ENCODE peak calls at places on chromosomes 7 and 10, in six cellular contexts. O, S, H, T, M and W are unnamed samples.

GRCh38 chr7:17769918-17770317 is 170.4 kb downstream of the SNX13 start:
- DNase-seq in H (peak), M (no peak), T (peak), S (peak), O (peak), W (peak)

GRCh38 chr10:92419740-92420553 is 129.0 kb downstream of the MARCHF5 start:
- DNase-seq in T (no peak), H (no peak), M (no peak), S (no peak), O (no peak), W (peak)

GRCh38 chr7:106109521-106110237 is 2.4 kb downstream of the SYPL1 start:
- DNase-seq in T (no peak), O (no peak), H (peak), S (no peak), M (no peak), W (no peak)

GRCh38 chr7:24576171-24577052 is 3.2 kb downstream of the PALS2 start:
- DNase-seq in M (no peak), H (peak), T (peak), S (peak), O (peak), W (no peak)

GRCh38 chr10:124477614-124478363 is 16.2 kb downstream of the LHPP start:
- DNase-seq in M (no peak), H (no peak), T (no peak), S (no peak), O (no peak), W (no peak)

GRCh38 chr10:114704720-114705119 is 46.6 kb upstream of the ABLIM1 start:
- DNase-seq in H (no peak), S (no peak), O (no peak), M (no peak), T (no peak), W (no peak)

GRCh38 chr10:119348516-119349240 is 141.3 kb downstream of the GRK5 start:
- DNase-seq in T (no peak), S (no peak), O (no peak), H (no peak), M (no peak), W (no peak)

GRCh38 chr10:51007781-51008180 is 66.5 kb upstream of the PRKG1 start:
- DNase-seq in H (no peak), T (no peak), O (no peak), M (no peak), S (no peak), W (no peak)

GRCh38 chr10:79406683-79407396 is 38.6 kb downstream of the ZCCHC24 start:
- DNase-seq in S (no peak), M (no peak), O (peak), T (no peak), H (no peak), W (no peak)

GRCh38 chr10:42875792-42876191 is 93.2 kb downstream of the BMS1 start:
- DNase-seq in S (no peak), M (no peak), T (no peak), H (no peak), O (no peak), W (no peak)

GRCh38 chr7:134731616-134732015 is 47.8 kb upstream of the CALD1 start:
- DNase-seq in M (no peak), T (peak), O (no peak), S (no peak), H (no peak), W (no peak)

GRCh38 chr7:132077986-132078385 is 498.3 kb downstream of the PLXNA4 start:
- DNase-seq in T (peak), S (no peak), M (no peak), H (no peak), O (no peak), W (no peak)

GRCh38 chr10:6416892-6417512 is 163.1 kb downstream of the PRKCQ start:
- DNase-seq in H (peak), S (peak), T (peak), M (no peak), O (no peak), W (no peak)

GRCh38 chr10:73414230-73414981 is 548 bp upstream of the ANXA7 start:
- DNase-seq in H (no peak), T (peak), O (no peak), S (no peak), M (no peak), W (no peak)

GRCh38 chr10:130430852-130431704 is 294.9 kb downstream of the GLRX3 start:
- DNase-seq in O (no peak), S (no peak), T (no peak), H (no peak), M (no peak), W (no peak)

GRCh38 chr7:51619880-51620279 is 303.3 kb upstream of the COBL start:
- DNase-seq in S (no peak), T (no peak), M (no peak), H (no peak), O (no peak), W (no peak)

GRCh38 chr7:107025449-107026103 is 18.9 kb upstream of the PRKAR2B start:
- DNase-seq in H (peak), S (no peak), O (no peak), M (no peak), T (no peak), W (peak)

GRCh38 chr10:46222364-46222935 is 64.3 kb upstream of the ANTXRL start:
- DNase-seq in S (no peak), O (no peak), M (no peak), H (no peak), T (no peak), W (no peak)

GRCh38 chr7:100167912-100168323 is 499 bp downstream of the GAL3ST4 start:
- DNase-seq in H (no peak), T (no peak), O (no peak), M (no peak), S (no peak), W (no peak)

GRCh38 chr10:63576501-63576900 is 55.3 kb downstream of the REEP3 start:
- DNase-seq in M (no peak), S (no peak), O (no peak), H (no peak), T (no peak), W (no peak)

GRCh38 chr7:107353701-107354100 is 116.2 kb upstream of the GPR22 start:
- DNase-seq in O (no peak), S (no peak), H (no peak), M (no peak), T (no peak), W (no peak)

GRCh38 chr7:100162874-100163533 is 4.5 kb upstream of the TRAPPC14 start:
- DNase-seq in T (no peak), O (no peak), H (no peak), S (no peak), M (no peak), W (no peak)

GRCh38 chr10:86087716-86088115 is 278.9 kb downstream of the GRID1 start:
- DNase-seq in O (no peak), S (no peak), H (no peak), T (no peak), M (no peak), W (no peak)

GRCh38 chr10:86103391-86104101 is 263.0 kb downstream of the GRID1 start:
- DNase-seq in T (no peak), S (no peak), H (no peak), M (no peak), O (no peak), W (no peak)

GRCh38 chr10:24723788-24724380 is at the start of gene ARHGAP21:
- DNase-seq in T (peak), S (peak), H (peak), O (peak), M (no peak), W (no peak)

GRCh38 chr7:110868458-110868857 is 222.5 kb upstream of the LRRN3 start:
- DNase-seq in T (no peak), O (no peak), S (peak), H (no peak), M (no peak), W (no peak)

GRCh38 chr10:119737827-119738226 is 12.0 kb downstream of the INPP5F start:
- DNase-seq in T (no peak), O (no peak), M (no peak), S (peak), H (no peak), W (peak)

GRCh38 chr10:63611078-63611477 is 89.9 kb downstream of the REEP3 start:
- DNase-seq in T (no peak), H (no peak), M (no peak), O (no peak), S (no peak), W (no peak)

GRCh38 chr7:82507365-82507975 is 63.9 kb upstream of the CACNA2D1 start:
- DNase-seq in O (no peak), T (no peak), S (no peak), H (no peak), M (no peak), W (no peak)

GRCh38 chr7:152313879-152314604 is 121.8 kb downstream of the KMT2C start:
- DNase-seq in H (peak), T (no peak), S (no peak), M (no peak), O (peak), W (peak)

GRCh38 chr10:37379991-37380390 is 254.6 kb downstream of the ANKRD30A start:
- DNase-seq in S (no peak), T (no peak), H (no peak), O (no peak), M (no peak), W (no peak)

GRCh38 chr7:139505563-139505962 is 17.9 kb upstream of the CLEC2L start:
- DNase-seq in H (no peak), O (no peak), M (no peak), S (no peak), T (no peak), W (no peak)

GRCh38 chr10:69268761-69269416 is 9.4 kb upstream of the HK1 start:
- DNase-seq in S (no peak), M (no peak), H (no peak), T (no peak), O (no peak), W (no peak)

GRCh38 chr7:51067757-51068156 is 248.9 kb downstream of the COBL start:
- DNase-seq in H (peak), T (peak), S (no peak), M (no peak), O (peak), W (no peak)

GRCh38 chr10:43854042-43854441 is 205.4 kb upstream of the ZNF32 start:
- DNase-seq in S (peak), O (no peak), T (no peak), M (no peak), H (no peak), W (no peak)

GRCh38 chr7:48101880-48102448 is 12.9 kb downstream of the UPP1 start:
- DNase-seq in S (no peak), M (no peak), H (peak), O (no peak), T (no peak), W (no peak)

GRCh38 chr10:124291009-124291671 is 127.6 kb downstream of the OAT start:
- DNase-seq in O (no peak), H (peak), T (no peak), M (no peak), S (no peak), W (no peak)

GRCh38 chr10:71383972-71384687 is 12.6 kb upstream of the CDH23 start:
- DNase-seq in T (peak), O (peak), H (peak), S (no peak), M (peak), W (no peak)

GRCh38 chr7:29435167-29435566 is 128.5 kb upstream of the PRR15 start:
- DNase-seq in O (no peak), H (no peak), T (no peak), S (no peak), M (no peak), W (no peak)